ENCODE peak calls at places on chromosomes 12 and 14, in five cellular contexts. Q is cardiac muscle cell, M is fibroblast of lung, O is heart right ventricle, Z is IMR-90. X is an unnamed sample. For H3K4me1, the result is how much of the 10 kb centered on the place peaks cover.

GRCh38 chr14:92922883-92923743 is at the start of gene CHGA:
- DNase-seq in M (peak), O (peak), Q (peak), Z (peak), X (no peak)

GRCh38 chr12:107057071-107057834 is 36.1 kb downstream of the CRY1 start:
- DNase-seq in M (peak), O (no peak), Q (no peak), Z (peak), X (no peak)

GRCh38 chr14:97584528-97584927 is 787.3 kb downstream of the VRK1 start:
- DNase-seq in Z (no peak), M (no peak), Q (no peak), O (no peak), X (peak)

GRCh38 chr14:33475623-33476022 is 475.3 kb downstream of the EGLN3 start:
- DNase-seq in Z (no peak), M (peak), O (no peak), Q (peak), X (peak)

GRCh38 chr12:12081836-12082497 is 11.2 kb downstream of the BCL2L14 start:
- DNase-seq in Z (peak), O (no peak), M (peak), Q (peak), X (peak)

GRCh38 chr14:64725879-64726584 is 21.8 kb downstream of the PLEKHG3 start:
- DNase-seq in Z (no peak), M (no peak), O (no peak), Q (no peak), X (no peak)

GRCh38 chr12:93107514-93107942 is 178.4 kb upstream of the EEA1 start:
- DNase-seq in M (no peak), Z (peak), Q (no peak), O (no peak), X (no peak)

GRCh38 chr14:95157987-95158712 is 821 bp upstream of the DICER1 start:
- DNase-seq in Q (no peak), O (no peak), M (no peak), Z (no peak), X (peak)

GRCh38 chr14:103057372-103058208 is at the start of gene CDC42BPB:
- DNase-seq in Z (peak), Q (peak), M (peak), O (peak), X (no peak)

GRCh38 chr14:56120091-56120632 is 2.0 kb downstream of the PELI2 start:
- DNase-seq in Q (peak), M (no peak), Z (peak), O (no peak), X (no peak)

GRCh38 chr14:39102265-39102968 is 618 bp downstream of the SEC23A start:
- DNase-seq in Q (no peak), Z (peak), M (peak), O (no peak), X (peak)

GRCh38 chr14:20454645-20455354 is at the start of the genes APEX1 and OSGEP:
- DNase-seq in M (peak), Q (peak), O (peak), Z (peak), X (peak)

GRCh38 chr12:107718606-107719005 is 33.0 kb downstream of the PWP1 start:
- DNase-seq in M (no peak), O (no peak), Z (no peak), Q (no peak), X (no peak)

GRCh38 chr12:10641735-10642500 is 28.5 kb upstream of the MAGOHB start:
- DNase-seq in O (no peak), M (peak), Q (no peak), Z (peak), X (no peak)

GRCh38 chr12:115341442-115341841 is 657.5 kb upstream of the TBX3 start:
- DNase-seq in O (peak), Z (peak), Q (no peak), M (peak), X (no peak)

GRCh38 chr14:81323621-81324400 is 76.3 kb downstream of the STON2 start:
- DNase-seq in O (no peak), Z (no peak), Q (peak), M (peak), X (no peak)

GRCh38 chr12:95709152-95709551 is 81.4 kb downstream of the NTN4 start:
- DNase-seq in Q (no peak), Z (no peak), M (peak), O (no peak), X (no peak)

GRCh38 chr14:21090194-21090939 is 8.1 kb downstream of the ZNF219 start:
- DNase-seq in Z (no peak), M (no peak), Q (no peak), O (peak), X (peak)

GRCh38 chr12:76674669-76675315 is 89.1 kb upstream of the ZDHHC17 start:
- DNase-seq in M (no peak), O (no peak), Q (no peak), Z (no peak), X (no peak)

GRCh38 chr12:27733052-27733656 is 22.5 kb downstream of the MRPS35 start:
- DNase-seq in Q (peak), M (peak), Z (peak), O (no peak), X (peak)

GRCh38 chr14:91354979-91355685 is 62.5 kb downstream of the CCDC88C start:
- DNase-seq in Q (no peak), Z (no peak), O (no peak), M (no peak), X (peak)

GRCh38 chr12:74539261-74539660 is 1.6 kb downstream of the ATXN7L3B start:
- DNase-seq in Q (no peak), M (peak), O (no peak), Z (no peak), X (no peak)

GRCh38 chr12:79844693-79845092 is 90.2 kb downstream of the PPP1R12A start:
- DNase-seq in Z (peak), Q (no peak), O (no peak), M (peak), X (no peak)

GRCh38 chr12:27382126-27382795 is 49.6 kb downstream of the BMAL2 start:
- DNase-seq in O (no peak), M (peak), Z (no peak), Q (no peak), X (no peak)

GRCh38 chr14:83744901-83745300 is 1785.0 kb upstream of the FLRT2 start:
- DNase-seq in Z (peak), M (no peak), Q (no peak), O (no peak), X (no peak)

GRCh38 chr14:56324831-56325230 is 206.6 kb downstream of the PELI2 start:
- DNase-seq in O (no peak), Q (no peak), Z (peak), M (peak), X (no peak)

GRCh38 chr12:132470417-132470816 is 19.5 kb upstream of the FBRSL1 start:
- DNase-seq in Q (no peak), M (no peak), O (no peak), Z (no peak), X (no peak)

GRCh38 chr14:99382781-99383456 is 97.7 kb downstream of the SETD3 start:
- DNase-seq in Q (no peak), Z (peak), M (peak), O (no peak), X (no peak)

GRCh38 chr12:110369992-110370391 is 33.5 kb downstream of the ANAPC7 start:
- DNase-seq in Z (no peak), Q (no peak), O (no peak), M (no peak), X (no peak)

GRCh38 chr12:110372056-110372425 is 31.5 kb downstream of the ANAPC7 start:
- DNase-seq in Z (no peak), M (no peak), Q (no peak), O (no peak), X (no peak)

GRCh38 chr12:110370732-110371141 is 32.8 kb downstream of the ANAPC7 start:
- DNase-seq in O (no peak), M (no peak), Q (no peak), Z (no peak), X (no peak)

GRCh38 chr12:110373025-110373876 is 30.3 kb downstream of the ANAPC7 start:
- DNase-seq in Z (no peak), M (no peak), Q (no peak), O (no peak), X (no peak)

DNA sequence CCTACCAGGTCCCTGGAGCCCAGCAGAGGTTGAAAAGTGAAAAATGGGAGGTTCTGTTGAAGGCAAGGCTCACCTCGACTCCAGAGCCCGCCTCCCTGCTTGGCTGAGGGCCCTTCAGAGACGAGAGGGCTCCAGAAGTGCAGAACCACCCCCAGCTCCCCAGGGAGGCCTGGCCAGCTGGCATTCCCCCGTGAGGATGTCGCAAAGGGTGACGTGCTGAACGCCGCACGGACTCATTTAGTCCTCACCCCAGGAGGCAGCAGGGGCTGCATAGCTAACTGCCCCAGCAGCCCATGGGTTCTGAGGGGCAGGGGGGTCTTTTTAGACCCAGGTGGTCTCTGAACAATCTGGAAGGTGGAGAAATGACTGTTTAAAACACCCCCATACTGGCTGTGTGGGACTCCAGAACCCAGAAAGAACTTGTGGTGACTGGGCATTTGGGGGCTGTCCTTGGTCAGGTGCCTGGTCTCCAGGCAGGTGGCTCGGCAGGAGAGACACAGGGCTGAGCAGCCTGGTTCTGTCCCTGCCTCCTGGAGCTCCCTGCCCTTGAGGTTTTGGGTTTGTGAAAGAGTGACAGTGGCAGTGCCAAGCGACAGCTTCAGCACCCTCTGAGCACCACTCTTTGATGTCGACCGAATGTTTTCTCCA is 32.0 kb downstream of the ANAPC7 start:
- DNase-seq in Z (no peak), M (no peak), Q (no peak), O (no peak), X (peak)
- H3K4me1 ChIP-seq in Z (under half), M (under half), Q (under half), O (under half), X (half or more)

GRCh38 chr14:69076341-69076740 is 76.6 kb downstream of the DCAF5 start:
- DNase-seq in O (no peak), M (no peak), Q (no peak), Z (no peak), X (no peak)

GRCh38 chr14:69079188-69079742 is 73.7 kb downstream of the DCAF5 start:
- DNase-seq in Q (no peak), M (peak), Z (peak), O (no peak), X (no peak)

GRCh38 chr14:69081271-69081670 is 71.6 kb downstream of the DCAF5 start:
- DNase-seq in Q (no peak), M (peak), Z (no peak), O (no peak), X (no peak)

GRCh38 chr14:69079747-69080146 is 73.2 kb downstream of the DCAF5 start:
- DNase-seq in O (no peak), M (no peak), Q (no peak), Z (no peak), X (no peak)

GRCh38 chr14:69077841-69078240 is 75.1 kb downstream of the DCAF5 start:
- DNase-seq in M (peak), Z (peak), Q (no peak), O (no peak), X (no peak)
- H3K27ac ChIP-seq in M (peak), Z (peak), Q (no peak), O (peak), X (no peak)

GRCh38 chr12:68310370-68310769 is 21.8 kb downstream of the MDM1 start:
- DNase-seq in O (no peak), Q (no peak), M (peak), Z (peak), X (no peak)
- H3K4me1 ChIP-seq in O (under half), Q (under half), M (under half), Z (under half), X (under half)

GRCh38 chr12:46918631-46919030 is 92.8 kb upstream of the SLC38A4 start:
- DNase-seq in M (no peak), Z (no peak), O (no peak), Q (no peak), X (no peak)

GRCh38 chr12:46919666-46920065 is 93.9 kb upstream of the SLC38A4 start:
- DNase-seq in O (no peak), M (peak), Q (no peak), Z (peak), X (no peak)

GRCh38 chr12:46920503-46920902 is 94.7 kb upstream of the SLC38A4 start:
- DNase-seq in Q (no peak), O (no peak), Z (no peak), M (no peak), X (peak)

GRCh38 chr12:46921754-46922113 is 95.9 kb upstream of the SLC38A4 start:
- DNase-seq in O (no peak), Z (peak), M (peak), Q (no peak), X (no peak)

DNA sequence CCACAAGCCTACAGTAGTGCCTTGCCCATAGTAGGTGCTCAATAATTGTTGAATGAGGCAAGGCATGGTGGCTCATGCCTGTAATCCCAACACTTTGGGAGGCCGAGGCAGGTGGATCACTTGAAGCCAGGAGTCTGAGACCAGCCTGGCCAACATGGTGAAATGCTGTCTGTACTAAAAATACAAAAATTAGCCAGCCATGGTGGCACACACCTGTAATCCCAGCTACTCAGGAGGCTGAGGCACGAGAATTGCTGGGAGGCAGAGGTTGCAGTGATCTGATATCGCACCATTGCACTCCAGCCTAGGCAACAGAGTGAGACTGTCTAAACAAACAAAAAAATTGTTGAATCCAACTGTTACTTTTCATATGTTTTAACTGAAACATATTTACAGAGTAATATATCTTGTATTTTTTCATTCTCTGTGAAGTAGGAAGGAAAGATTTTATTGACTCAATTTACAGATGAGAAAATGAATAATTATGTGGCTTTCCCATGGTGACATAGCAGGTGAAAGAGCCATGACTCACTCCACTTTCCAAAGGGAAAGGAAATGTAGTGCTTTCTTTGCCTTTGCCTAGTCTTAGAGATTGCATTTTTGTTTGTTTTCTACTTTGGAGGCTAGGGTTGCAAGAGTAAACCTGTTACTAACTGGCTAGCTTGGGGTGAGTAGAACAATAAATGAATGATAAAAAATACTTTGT is 95.4 kb upstream of the SLC38A4 start:
- DNase-seq in O (no peak), M (peak), Z (peak), Q (no peak), X (no peak)
- H3K27ac ChIP-seq in O (no peak), M (peak), Z (peak), Q (no peak), X (no peak)

GRCh38 chr14:104195854-104196253 is 57.5 kb downstream of the KIF26A start:
- DNase-seq in Z (no peak), M (no peak), Q (peak), O (no peak), X (no peak)

GRCh38 chr14:104196461-104197180 is 58.2 kb downstream of the KIF26A start:
- DNase-seq in O (no peak), Q (no peak), Z (no peak), M (no peak), X (peak)

GRCh38 chr14:104194016-104194415 is 55.6 kb downstream of the KIF26A start:
- DNase-seq in Z (no peak), O (no peak), M (no peak), Q (no peak), X (no peak)

GRCh38 chr14:104194716-104195115 is 56.3 kb downstream of the KIF26A start:
- DNase-seq in M (no peak), Q (no peak), O (no peak), Z (no peak), X (no peak)

DNA sequence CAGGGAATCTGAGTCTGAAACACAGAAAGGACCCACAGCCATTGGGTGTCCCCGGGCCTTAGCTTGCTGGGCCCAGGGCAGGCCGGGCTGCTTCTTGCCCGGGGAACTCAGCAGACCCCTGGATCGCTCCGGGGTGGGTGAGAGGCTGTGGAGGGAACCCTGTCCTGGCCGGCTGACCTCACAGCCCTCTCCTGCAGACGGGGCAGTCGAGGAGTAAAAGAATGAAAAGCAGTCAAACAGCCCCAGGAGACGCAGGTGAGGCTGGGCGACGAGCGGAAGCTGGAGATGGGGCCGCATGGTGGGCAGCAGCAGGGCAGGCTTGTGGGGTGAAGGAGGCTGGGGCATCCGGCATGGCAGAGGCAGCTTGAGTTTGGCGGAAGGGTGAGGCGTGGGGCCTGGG is 57.0 kb downstream of the KIF26A start:
- DNase-seq in Q (no peak), Z (no peak), M (no peak), O (no peak), X (no peak)
- H3K4me1 ChIP-seq in Q (under half), Z (under half), M (under half), O (under half), X (under half)

GRCh38 chr12:94558612-94559011 is 91.7 kb downstream of the TMCC3 start:
- DNase-seq in Z (no peak), Q (no peak), O (no peak), M (no peak), X (no peak)

GRCh38 chr12:94563261-94563660 is 87.1 kb downstream of the TMCC3 start:
- DNase-seq in Z (no peak), O (no peak), Q (no peak), M (no peak), X (no peak)

GRCh38 chr12:94561943-94562411 is 88.4 kb downstream of the TMCC3 start:
- DNase-seq in O (peak), M (peak), Z (no peak), Q (no peak), X (peak)

GRCh38 chr12:94557896-94558295 is 92.5 kb downstream of the TMCC3 start:
- DNase-seq in O (no peak), Q (no peak), Z (no peak), M (no peak), X (no peak)

DNA sequence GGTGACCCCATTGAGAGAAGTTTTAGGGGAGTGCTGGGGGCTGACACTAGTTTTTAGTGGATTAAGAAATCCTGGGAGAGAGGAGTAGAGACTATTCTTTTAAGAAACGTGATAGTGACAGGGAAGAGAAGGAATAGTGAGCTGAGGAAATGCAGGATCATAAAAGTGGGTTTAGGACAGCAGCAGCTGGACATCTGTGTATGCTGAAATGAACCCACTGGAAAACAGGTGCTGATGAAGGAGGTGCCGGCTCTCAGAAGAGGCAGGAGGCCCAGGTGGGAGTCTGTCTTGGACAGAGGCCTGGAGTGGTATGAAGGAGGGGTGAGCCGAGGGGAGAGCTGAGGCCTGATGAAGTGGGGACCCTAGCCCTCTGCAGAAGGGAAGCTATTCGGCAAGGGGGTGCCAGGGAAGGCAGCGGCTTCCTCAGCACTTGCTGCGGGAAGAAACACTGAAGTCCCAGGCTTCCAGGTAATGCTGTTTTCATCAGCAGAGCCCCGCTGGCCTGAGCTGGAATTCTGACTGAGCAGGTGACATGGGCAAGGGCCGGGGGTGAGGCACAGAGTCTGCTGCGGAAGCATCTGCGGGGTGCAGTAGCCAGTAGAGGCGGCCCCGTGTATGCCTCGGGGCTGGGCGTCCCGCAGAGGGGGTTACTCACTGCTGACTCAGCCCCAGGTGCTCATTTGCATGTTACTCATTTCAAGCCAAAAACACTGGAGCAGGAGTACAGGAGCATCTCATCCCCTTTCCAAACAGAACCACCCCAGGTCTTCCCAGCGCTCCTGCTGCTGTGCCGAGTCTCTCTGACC is 89.7 kb downstream of the TMCC3 start:
- DNase-seq in O (no peak), Z (peak), M (peak), Q (no peak), X (peak)
- H3K27ac ChIP-seq in O (no peak), Z (no peak), M (no peak), Q (no peak), X (no peak)

GRCh38 chr12:6843118-6843902 is 2.6 kb downstream of the GNB3 start:
- DNase-seq in M (no peak), Z (no peak), Q (no peak), O (no peak), X (peak)

GRCh38 chr12:6840428-6841138 is at the start of gene GNB3:
- DNase-seq in Z (no peak), Q (no peak), O (no peak), M (no peak), X (peak)

GRCh38 chr12:6839482-6840201 is 1.1 kb upstream of the GNB3 start:
- DNase-seq in Z (no peak), M (no peak), Q (no peak), O (no peak), X (peak)

GRCh38 chr12:6841139-6841515 is 402 bp downstream of the GNB3 start:
- DNase-seq in M (no peak), O (no peak), Q (no peak), Z (no peak), X (peak)

GRCh38 chr12:6842075-6842474 is 1.4 kb downstream of the GNB3 start:
- DNase-seq in Z (no peak), M (no peak), Q (no peak), O (no peak), X (no peak)
- H3K4me1 ChIP-seq in Z (under half), M (under half), Q (under half), O (under half), X (half or more)